ENCODE peak calls at places on chromosomes 1 and 21, in five cellular contexts. One of them, this sample, is unnamed.

GRCh38 chr1:212686069-212686468 is 13.6 kb downstream of the BATF3 start:
- DNase-seq in brain microvascular endothelial cell: no peak
- DNase-seq in fibroblast of pulmonary artery: no peak
- DNase-seq in right cardiac atrium: no peak
- DNase-seq in mesendoderm: no peak
- DNase-seq in this sample: no peak

GRCh38 chr1:202213361-202214088 is 19.9 kb downstream of the LGR6 start:
- DNase-seq in brain microvascular endothelial cell: no peak
- DNase-seq in fibroblast of pulmonary artery: no peak
- DNase-seq in right cardiac atrium: no peak
- DNase-seq in mesendoderm: peak
- DNase-seq in this sample: no peak

GRCh38 chr1:210686841-210687240 is 358.1 kb downstream of the HHAT start:
- DNase-seq in brain microvascular endothelial cell: no peak
- DNase-seq in fibroblast of pulmonary artery: no peak
- DNase-seq in right cardiac atrium: no peak
- DNase-seq in mesendoderm: no peak
- DNase-seq in this sample: no peak

GRCh38 chr1:201475915-201476669 is 7.1 kb upstream of the PHLDA3 start:
- DNase-seq in brain microvascular endothelial cell: no peak
- DNase-seq in fibroblast of pulmonary artery: no peak
- DNase-seq in right cardiac atrium: no peak
- DNase-seq in mesendoderm: no peak
- DNase-seq in this sample: no peak

GRCh38 chr21:45636921-45637646 is 6.4 kb upstream of the PCBP3 start:
- DNase-seq in brain microvascular endothelial cell: no peak
- DNase-seq in fibroblast of pulmonary artery: no peak
- DNase-seq in right cardiac atrium: no peak
- DNase-seq in mesendoderm: no peak
- DNase-seq in this sample: no peak

GRCh38 chr1:77282187-77282865 is 507 bp downstream of the AK5 start:
- DNase-seq in brain microvascular endothelial cell: no peak
- DNase-seq in fibroblast of pulmonary artery: peak
- DNase-seq in right cardiac atrium: peak
- DNase-seq in mesendoderm: peak
- DNase-seq in this sample: no peak

GRCh38 chr1:172720325-172720724 is 61.4 kb downstream of the FASLG start:
- DNase-seq in brain microvascular endothelial cell: no peak
- DNase-seq in fibroblast of pulmonary artery: no peak
- DNase-seq in right cardiac atrium: no peak
- DNase-seq in mesendoderm: peak
- DNase-seq in this sample: no peak

GRCh38 chr1:220450927-220451326 is 77.0 kb upstream of the MARK1 start:
- DNase-seq in brain microvascular endothelial cell: no peak
- DNase-seq in fibroblast of pulmonary artery: no peak
- DNase-seq in right cardiac atrium: no peak
- DNase-seq in mesendoderm: peak
- DNase-seq in this sample: no peak

GRCh38 chr1:215114154-215114933 is 31.8 kb downstream of the KCNK2 start:
- DNase-seq in brain microvascular endothelial cell: peak
- DNase-seq in fibroblast of pulmonary artery: peak
- DNase-seq in right cardiac atrium: no peak
- DNase-seq in mesendoderm: no peak
- DNase-seq in this sample: peak

GRCh38 chr21:45530423-45531113 is 11.7 kb downstream of the SLC19A1 start:
- DNase-seq in brain microvascular endothelial cell: no peak
- DNase-seq in fibroblast of pulmonary artery: no peak
- DNase-seq in right cardiac atrium: peak
- DNase-seq in mesendoderm: no peak
- DNase-seq in this sample: no peak

GRCh38 chr1:116309090-116309870 is 63.8 kb upstream of the ATP1A1 start:
- DNase-seq in brain microvascular endothelial cell: no peak
- DNase-seq in fibroblast of pulmonary artery: no peak
- DNase-seq in right cardiac atrium: no peak
- DNase-seq in mesendoderm: no peak
- DNase-seq in this sample: no peak

GRCh38 chr1:107997846-107998245 is 32.9 kb upstream of the VAV3 start:
- DNase-seq in brain microvascular endothelial cell: no peak
- DNase-seq in fibroblast of pulmonary artery: no peak
- DNase-seq in right cardiac atrium: no peak
- DNase-seq in mesendoderm: no peak
- DNase-seq in this sample: no peak

GRCh38 chr1:161771166-161771565 is 5.0 kb downstream of the ATF6 start:
- DNase-seq in brain microvascular endothelial cell: no peak
- DNase-seq in fibroblast of pulmonary artery: no peak
- DNase-seq in right cardiac atrium: no peak
- DNase-seq in mesendoderm: no peak
- DNase-seq in this sample: no peak

GRCh38 chr1:161766102-161766981 is at the start of gene ATF6:
- DNase-seq in brain microvascular endothelial cell: peak
- DNase-seq in fibroblast of pulmonary artery: peak
- DNase-seq in right cardiac atrium: peak
- DNase-seq in mesendoderm: peak
- DNase-seq in this sample: peak

GRCh38 chr1:161770250-161770649 is 4.1 kb downstream of the ATF6 start:
- DNase-seq in brain microvascular endothelial cell: no peak
- DNase-seq in fibroblast of pulmonary artery: no peak
- DNase-seq in right cardiac atrium: no peak
- DNase-seq in mesendoderm: no peak
- DNase-seq in this sample: no peak

GRCh38 chr1:161768986-161769672 is 3.0 kb downstream of the ATF6 start:
- DNase-seq in brain microvascular endothelial cell: no peak
- DNase-seq in fibroblast of pulmonary artery: peak
- DNase-seq in right cardiac atrium: no peak
- DNase-seq in mesendoderm: no peak
- DNase-seq in this sample: no peak

GRCh38 chr1:161768461-161768860 is 2.3 kb downstream of the ATF6 start:
- DNase-seq in brain microvascular endothelial cell: no peak
- DNase-seq in fibroblast of pulmonary artery: no peak
- DNase-seq in right cardiac atrium: no peak
- DNase-seq in mesendoderm: no peak
- DNase-seq in this sample: no peak
- H3K4me3 ChIP-seq in brain microvascular endothelial cell: no peak
- H3K4me3 ChIP-seq in fibroblast of pulmonary artery: no peak
- H3K4me3 ChIP-seq in right cardiac atrium: no peak
- H3K4me3 ChIP-seq in mesendoderm: no peak
- H3K4me3 ChIP-seq in this sample: no peak

DNA sequence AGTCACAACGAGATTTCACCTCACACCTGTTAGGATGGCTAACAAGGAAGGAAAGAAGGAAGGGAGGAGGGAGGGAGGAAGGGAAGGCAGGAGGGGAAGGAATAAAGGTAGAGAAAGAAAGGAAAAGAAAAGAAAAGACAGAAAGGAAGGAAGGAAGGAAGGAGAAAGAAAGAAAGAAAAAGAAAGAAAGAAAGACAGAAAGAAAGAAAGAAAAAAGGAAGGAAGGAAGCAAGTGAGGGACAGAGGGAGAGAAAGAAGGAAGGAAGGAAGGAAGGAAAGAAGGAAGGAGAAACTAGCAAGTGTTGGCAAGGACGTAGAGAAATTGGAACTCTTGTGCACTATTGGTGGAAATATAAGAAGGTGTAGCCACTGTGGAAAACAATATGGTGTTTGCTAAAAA is 52.2 kb downstream of the CCDC185 start:
- DNase-seq in brain microvascular endothelial cell: no peak
- DNase-seq in fibroblast of pulmonary artery: no peak
- DNase-seq in right cardiac atrium: no peak
- DNase-seq in mesendoderm: no peak
- DNase-seq in this sample: no peak
- H3K4me3 ChIP-seq in brain microvascular endothelial cell: no peak
- H3K4me3 ChIP-seq in fibroblast of pulmonary artery: no peak
- H3K4me3 ChIP-seq in right cardiac atrium: no peak
- H3K4me3 ChIP-seq in mesendoderm: no peak
- H3K4me3 ChIP-seq in this sample: no peak

DNA sequence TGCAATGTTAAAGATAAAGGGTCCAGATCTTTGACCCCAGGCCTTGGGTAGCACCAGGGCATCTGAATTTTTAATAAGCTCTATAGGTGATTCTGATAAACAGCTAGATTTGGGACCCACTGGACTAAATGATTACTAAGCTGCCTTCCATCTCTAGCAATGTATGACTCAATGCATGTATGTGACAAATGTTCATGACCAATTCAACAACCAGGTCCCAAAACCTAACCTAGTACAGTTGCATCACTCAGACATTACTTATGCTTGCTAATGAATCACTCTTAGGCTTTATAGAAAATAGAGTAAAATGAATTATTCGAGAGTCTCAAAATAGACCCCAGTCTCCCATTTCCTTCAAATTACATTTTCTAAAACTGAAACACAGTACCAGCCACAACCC is 35.5 kb downstream of the RCAN1 start:
- DNase-seq in brain microvascular endothelial cell: peak
- DNase-seq in fibroblast of pulmonary artery: peak
- DNase-seq in right cardiac atrium: no peak
- DNase-seq in mesendoderm: no peak
- DNase-seq in this sample: no peak
- H3K4me3 ChIP-seq in brain microvascular endothelial cell: no peak
- H3K4me3 ChIP-seq in fibroblast of pulmonary artery: no peak
- H3K4me3 ChIP-seq in right cardiac atrium: no peak
- H3K4me3 ChIP-seq in mesendoderm: no peak
- H3K4me3 ChIP-seq in this sample: no peak

GRCh38 chr1:67430358-67431155 is at the start of gene SERBP1:
- DNase-seq in brain microvascular endothelial cell: peak
- DNase-seq in fibroblast of pulmonary artery: peak
- DNase-seq in right cardiac atrium: peak
- DNase-seq in mesendoderm: peak
- DNase-seq in this sample: peak

GRCh38 chr1:67433830-67434229 is 3.6 kb upstream of the SERBP1 start:
- DNase-seq in brain microvascular endothelial cell: no peak
- DNase-seq in fibroblast of pulmonary artery: no peak
- DNase-seq in right cardiac atrium: no peak
- DNase-seq in mesendoderm: no peak
- DNase-seq in this sample: no peak

GRCh38 chr1:67432745-67433144 is 2.5 kb upstream of the SERBP1 start:
- DNase-seq in brain microvascular endothelial cell: no peak
- DNase-seq in fibroblast of pulmonary artery: no peak
- DNase-seq in right cardiac atrium: no peak
- DNase-seq in mesendoderm: no peak
- DNase-seq in this sample: no peak

GRCh38 chr1:67431156-67431765 is 1.1 kb upstream of the SERBP1 start:
- DNase-seq in brain microvascular endothelial cell: no peak
- DNase-seq in fibroblast of pulmonary artery: no peak
- DNase-seq in right cardiac atrium: no peak
- DNase-seq in mesendoderm: no peak
- DNase-seq in this sample: no peak

DNA sequence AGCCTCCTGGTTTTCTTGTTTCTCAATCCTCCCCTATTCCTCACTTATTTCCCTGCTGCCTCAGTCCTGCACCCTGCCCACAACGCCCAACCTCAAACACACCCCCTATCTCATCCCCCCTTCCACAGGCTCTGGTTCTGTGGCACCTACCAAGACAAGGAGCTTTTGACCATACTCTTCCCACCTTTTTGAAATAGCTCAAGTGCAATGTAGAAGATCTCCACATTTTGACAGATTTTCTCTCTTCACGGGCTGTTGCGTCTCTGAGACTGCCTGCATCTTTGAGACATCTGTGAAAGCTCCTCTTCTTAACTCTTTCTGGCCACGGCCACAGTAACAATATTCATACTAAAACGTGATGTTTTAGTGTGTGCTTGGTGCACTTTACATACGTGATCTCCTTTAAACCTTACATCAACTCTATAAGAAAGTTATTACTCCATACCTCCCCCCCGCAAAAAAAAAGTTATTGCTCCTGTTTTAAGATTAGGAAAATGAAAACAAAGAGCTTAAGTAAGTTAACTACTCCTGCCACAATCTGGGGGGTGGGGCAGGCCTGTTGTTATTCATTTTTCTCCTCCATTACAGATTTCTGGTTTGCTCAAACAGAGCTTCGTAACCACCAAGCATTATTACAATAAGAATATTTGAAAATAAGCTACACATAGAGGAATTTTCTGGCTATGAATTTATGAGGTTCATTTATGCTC is 1.8 kb upstream of the SERBP1 start:
- DNase-seq in brain microvascular endothelial cell: no peak
- DNase-seq in fibroblast of pulmonary artery: no peak
- DNase-seq in right cardiac atrium: no peak
- DNase-seq in mesendoderm: no peak
- DNase-seq in this sample: no peak
- H3K4me3 ChIP-seq in brain microvascular endothelial cell: no peak
- H3K4me3 ChIP-seq in fibroblast of pulmonary artery: no peak
- H3K4me3 ChIP-seq in right cardiac atrium: no peak
- H3K4me3 ChIP-seq in mesendoderm: no peak
- H3K4me3 ChIP-seq in this sample: no peak

GRCh38 chr21:34736116-34736870 is 67.5 kb downstream of the CLIC6 start:
- DNase-seq in brain microvascular endothelial cell: peak
- DNase-seq in fibroblast of pulmonary artery: no peak
- DNase-seq in right cardiac atrium: no peak
- DNase-seq in mesendoderm: no peak
- DNase-seq in this sample: no peak
- H3K4me3 ChIP-seq in brain microvascular endothelial cell: no peak
- H3K4me3 ChIP-seq in fibroblast of pulmonary artery: no peak
- H3K4me3 ChIP-seq in right cardiac atrium: no peak
- H3K4me3 ChIP-seq in mesendoderm: no peak
- H3K4me3 ChIP-seq in this sample: no peak

This sample was measured in BJ.